ENCODE peak calls at places on chromosomes 16 and 17, in nine cellular contexts. T, J, L, W, K, I, P, H and G are unnamed samples.

GRCh38 chr16:84331998-84332780 is 36.1 kb upstream of the ATP2C2 start:
- DNase-seq in K (no peak), H (no peak), J (no peak), T (peak; percentile 58), W (no peak), I (no peak), L (no peak), P (no peak), G (no peak)

GRCh38 chr17:11943759-11944347 is 53.4 kb downstream of the ZNF18 start:
- DNase-seq in P (no peak), K (no peak), I (no peak), T (peak; percentile 87), L (no peak), W (no peak), H (no peak), J (no peak), G (no peak)

GRCh38 chr17:61411944-61412859 is 12.6 kb downstream of the TBX2 start:
- DNase-seq in K (peak; percentile 84), W (peak; percentile 87), J (peak; percentile 75), I (peak; percentile 82), H (peak; percentile 79), P (peak; percentile 76), T (peak; percentile 81), L (peak; percentile 64), G (no peak)

GRCh38 chr16:66872524-66872923 is 7.8 kb upstream of the PDP2 start:
- DNase-seq in L (no peak), P (no peak), K (no peak), H (peak; percentile 42), W (no peak), T (no peak), J (no peak), I (no peak), G (no peak)

GRCh38 chr17:1627987-1628855 is at the start of gene SLC43A2:
- DNase-seq in L (peak; percentile 69), W (peak; percentile 91), P (peak; percentile 61), J (peak; percentile 70), K (peak; percentile 89), H (peak; percentile 89), I (peak; percentile 84), T (peak; percentile 78), G (no peak)

GRCh38 chr16:88418869-88419268 is 34.2 kb upstream of the ZFPM1 start:
- DNase-seq in K (no peak), P (no peak), J (no peak), H (no peak), T (no peak), I (no peak), L (no peak), W (no peak), G (no peak)

GRCh38 chr16:5200123-5200522 is 102.5 kb upstream of the EEF2KMT start:
- DNase-seq in K (no peak), I (no peak), P (no peak), H (no peak), J (no peak), W (no peak), L (no peak), T (no peak), G (no peak)

GRCh38 chr17:8832711-8833352 is 33.7 kb upstream of the MFSD6L start:
- DNase-seq in J (no peak), K (peak; percentile 66), L (no peak), W (peak; percentile 57), H (peak; percentile 47), I (no peak), P (no peak), T (no peak), G (no peak)

GRCh38 chr17:66952681-66953638 is 11.5 kb upstream of the CACNG4 start:
- DNase-seq in L (no peak), P (no peak), H (no peak), W (no peak), T (no peak), J (no peak), K (no peak), I (no peak), G (no peak)

GRCh38 chr16:27918755-27919154 is 144.8 kb downstream of the GSG1L start:
- DNase-seq in L (no peak), J (peak; percentile 4), K (peak; percentile 30), H (no peak), P (no peak), I (no peak), T (peak; percentile 6), W (no peak), G (no peak)

GRCh38 chr17:74008196-74008595 is 195.3 kb upstream of the RPL38 start:
- DNase-seq in W (no peak), K (no peak), T (no peak), J (no peak), L (no peak), P (no peak), I (no peak), H (no peak), G (no peak)

GRCh38 chr17:50028207-50029120 is 27.4 kb upstream of the ITGA3 start:
- DNase-seq in L (no peak), T (peak; percentile 97), P (no peak), H (no peak), I (no peak), K (no peak), W (peak; percentile 63), J (peak; percentile 30), G (no peak)

GRCh38 chr16:70770968-70771552 is 29.9 kb downstream of the VAC14 start:
- DNase-seq in J (peak; percentile 54), W (no peak), L (peak; percentile 76), I (peak; percentile 69), T (peak; percentile 47), P (peak; percentile 67), K (peak; percentile 71), H (peak; percentile 69), G (no peak)

GRCh38 chr17:63988741-63989621 is 9.2 kb upstream of the PRR29 start:
- DNase-seq in L (no peak), I (no peak), W (peak; percentile 45), T (no peak), K (no peak), P (no peak), J (no peak), H (no peak), G (no peak)

GRCh38 chr16:64654137-64654652 is 467.7 kb downstream of the CDH11 start:
- DNase-seq in W (no peak), T (no peak), I (no peak), H (no peak), K (no peak), L (no peak), P (no peak), J (peak; percentile 64), G (peak; percentile 29)

GRCh38 chr17:41617136-41617535 is 4.6 kb upstream of the KRT16 start:
- DNase-seq in L (no peak), K (no peak), I (no peak), T (peak; percentile 48), J (no peak), H (no peak), W (no peak), P (no peak), G (no peak)

GRCh38 chr16:49442805-49443204 is 69.2 kb downstream of the C16orf78 start:
- DNase-seq in K (no peak), W (no peak), L (no peak), T (no peak), P (no peak), J (no peak), I (no peak), H (no peak), G (no peak)

GRCh38 chr17:9132291-9132690 is 111.0 kb downstream of the NTN1 start:
- DNase-seq in W (no peak), I (no peak), J (no peak), T (no peak), P (no peak), L (no peak), K (no peak), H (no peak), G (no peak)

GRCh38 chr16:8674413-8675022 is at the start of gene ABAT:
- DNase-seq in H (peak; percentile 92), I (peak; percentile 93), W (peak; percentile 93), L (peak; percentile 83), P (peak; percentile 81), K (peak; percentile 91), T (peak; percentile 86), J (peak; percentile 69), G (peak; percentile 16)

GRCh38 chr17:74748279-74748528 is 224 bp upstream of the NHERF1 start:
- DNase-seq in H (no peak), T (no peak), I (no peak), J (no peak), P (no peak), L (no peak), W (no peak), K (no peak), G (no peak)

GRCh38 chr16:4663756-4664465 is 29.5 kb upstream of the NUDT16L1 start:
- DNase-seq in H (peak; percentile 60), J (no peak), K (peak; percentile 56), L (peak; percentile 67), T (no peak), W (peak; percentile 80), I (peak; percentile 45), P (no peak), G (no peak)

GRCh38 chr17:3970668-3971067 is 6.4 kb upstream of the ATP2A3 start:
- DNase-seq in K (no peak), H (no peak), W (no peak), I (no peak), P (no peak), T (no peak), J (no peak), L (no peak), G (no peak)

GRCh38 chr17:45940293-45940692 is 45.9 kb downstream of the MAPT start:
- DNase-seq in P (no peak), T (no peak), H (no peak), L (no peak), W (no peak), I (no peak), J (no peak), K (no peak), G (no peak)

GRCh38 chr16:10949424-10949970 is 5.1 kb downstream of the CLEC16A start:
- DNase-seq in L (no peak), W (no peak), K (no peak), I (no peak), H (no peak), T (no peak), P (no peak), J (no peak), G (no peak)
- TF ChIP-seq CTCF in L (no peak), W (peak; percentile 9), K (no peak), I (no peak), H (no peak), T (no peak), P (no peak), J (no peak), G (no peak)

GRCh38 chr17:44898768-44899073 is 524 bp downstream of the EFTUD2 start:
- DNase-seq in H (peak; percentile 46), W (peak; percentile 58), I (no peak), L (no peak), J (no peak), K (no peak), T (no peak), P (no peak), G (no peak)
- H3K27ac ChIP-seq in H (peak overlapping the region; percentile 85), W (peak overlapping the region; percentile 100), I (peak overlapping the region; percentile 89), L (peak overlapping the region; percentile 88), J (peak overlapping the region; percentile 89), K (peak overlapping the region; percentile 92), T (peak overlapping the region; percentile 97), P (peak overlapping the region; percentile 93), G (peak overlapping the region; percentile 94)

GRCh38 chr17:22510504-22510903 is 818.2 kb downstream of the KCNJ18 start:
- DNase-seq in P (no peak), H (no peak), W (no peak), T (no peak), J (no peak), K (no peak), L (no peak), I (no peak), G (no peak)
- H3K9me3 ChIP-seq in P (no peaks in the 10 kb centered on the region), H (no peaks in the 10 kb centered on the region), W (no peaks in the 10 kb centered on the region), T (peaks cover 32% of the 10 kb centered on the region), J (peaks cover 20% of the 10 kb centered on the region), K (no peaks in the 10 kb centered on the region), L (no peaks in the 10 kb centered on the region), I (peaks cover 3% of the 10 kb centered on the region), G (peaks cover 55% of the 10 kb centered on the region)

GRCh38 chr16:79191933-79192332 is 408.6 kb downstream of the MAF start:
- DNase-seq in P (no peak), T (no peak), K (no peak), I (no peak), J (no peak), W (no peak), H (no peak), L (no peak), G (no peak)
- TF ChIP-seq CTCF in P (no peak), T (no peak), K (no peak), I (no peak), J (no peak), W (no peak), H (no peak), L (no peak), G (no peak)